ENCODE peak calls at places on chromosomes 5 and 9, in eight cellular contexts. H is Panc1; Z is cardiac muscle cell; Q is trophoblast cell; O is CD8-positive, alpha-beta T cell; B is CD8-positive, alpha-beta memory T cell; S is ascending aorta; C is suprapubic skin. F is an unnamed sample.

GRCh38 chr9:76759726-76760125 is 4.5 kb upstream of the PCA3 start:
- DNase-seq in H (no peak), Z (no peak), Q (no peak), O (no peak), B (no peak), S (no peak), C (no peak), F (no peak)

GRCh38 chr5:177064500-177065277 is 22.0 kb upstream of the FGFR4 start:
- DNase-seq in H (no peak), Z (no peak), Q (no peak), O (no peak), B (no peak), S (no peak), C (no peak), F (no peak)

GRCh38 chr5:91311697-91312501 is 71.2 kb downstream of the ARRDC3 start:
- DNase-seq in H (peak; percentile 97), Z (peak; percentile 98), Q (peak; percentile 42), O (peak; percentile 77), B (peak; percentile 83), S (peak; percentile 93), C (peak; percentile 81), F (no peak)

GRCh38 chr9:113963914-113964739 is 88.0 kb downstream of the ZNF618 start:
- DNase-seq in H (no peak), Z (no peak), Q (no peak), O (no peak), B (no peak), S (peak; percentile 50), C (peak; percentile 26), F (no peak)

GRCh38 chr5:54930736-54931135 is 54.7 kb downstream of the ESM1 start:
- DNase-seq in H (no peak), Z (no peak), Q (no peak), O (no peak), B (no peak), S (no peak), C (no peak), F (no peak)

GRCh38 chr9:97557606-97558095 is 56.2 kb downstream of the TMOD1 start:
- DNase-seq in H (no peak), Z (peak; percentile 77), Q (no peak), O (no peak), B (no peak), S (peak; percentile 96), C (peak; percentile 89), F (no peak)

GRCh38 chr5:138157626-138158025 is 18.4 kb upstream of the NME5 start:
- DNase-seq in H (no peak), Z (peak; percentile 44), Q (no peak), O (no peak), B (no peak), S (no peak), C (no peak), F (no peak)

GRCh38 chr9:123724211-123724831 is 205.6 kb downstream of the DENND1A start:
- DNase-seq in H (no peak), Z (peak; percentile 73), Q (no peak), O (no peak), B (no peak), S (no peak), C (no peak), F (no peak)

GRCh38 chr5:17182494-17182893 is 34.9 kb upstream of the BASP1 start:
- DNase-seq in H (no peak), Z (no peak), Q (peak; percentile 23), O (no peak), B (no peak), S (no peak), C (no peak), F (no peak)

GRCh38 chr9:37669232-37669631 is 18.5 kb downstream of the FRMPD1 start:
- DNase-seq in H (no peak), Z (no peak), Q (no peak), O (no peak), B (no peak), S (no peak), C (no peak), F (no peak)

GRCh38 chr9:123471843-123472570 is 116.0 kb downstream of the CRB2 start:
- DNase-seq in H (no peak), Z (no peak), Q (no peak), O (no peak), B (no peak), S (no peak), C (no peak), F (no peak)

GRCh38 chr5:62791059-62791458 is 212.4 kb downstream of the LRRC70 start:
- DNase-seq in H (no peak), Z (peak; percentile 59), Q (peak; percentile 17), O (no peak), B (no peak), S (no peak), C (no peak), F (no peak)

GRCh38 chr9:88998506-88998905 is 7.2 kb downstream of the S1PR3 start:
- DNase-seq in H (no peak), Z (no peak), Q (no peak), O (no peak), B (no peak), S (no peak), C (no peak), F (no peak)

GRCh38 chr9:133460405-133461175 is 812 bp downstream of the CACFD1 start:
- DNase-seq in H (no peak), Z (peak; percentile 43), Q (peak; percentile 67), O (no peak), B (peak; percentile 80), S (peak; percentile 81), C (peak; percentile 87), F (peak; percentile 75)

GRCh38 chr9:5783982-5784381 is 48.9 kb downstream of the ERMP1 start:
- DNase-seq in H (no peak), Z (no peak), Q (peak; percentile 16), O (no peak), B (no peak), S (no peak), C (no peak), F (no peak)

GRCh38 chr5:149161026-149161687 is 19.9 kb downstream of the ABLIM3 start:
- DNase-seq in H (no peak), Z (no peak), Q (no peak), O (no peak), B (no peak), S (no peak), C (no peak), F (no peak)

GRCh38 chr5:88398316-88398715 is 129.7 kb upstream of the TMEM161B start:
- DNase-seq in H (no peak), Z (no peak), Q (no peak), O (no peak), B (no peak), S (no peak), C (no peak), F (no peak)

GRCh38 chr9:83013867-83014605 is 48.9 kb downstream of the RASEF start:
- DNase-seq in H (no peak), Z (peak; percentile 20), Q (no peak), O (no peak), B (no peak), S (no peak), C (no peak), F (no peak)

GRCh38 chr9:68897557-68898145 is 116.3 kb downstream of the PRKACG start:
- DNase-seq in H (no peak), Z (no peak), Q (no peak), O (no peak), B (no peak), S (no peak), C (no peak), F (no peak)
- H3K27ac ChIP-seq in H (no peak overlapping the region), Z (no peak overlapping the region), Q (no peak overlapping the region), O (no peak overlapping the region), B (no peak overlapping the region), S (no peak overlapping the region), C (no peak overlapping the region), F (no peak overlapping the region)

GRCh38 chr5:43336159-43336558 is 22.9 kb upstream of the HMGCS1 start:
- DNase-seq in H (no peak), Z (no peak), Q (peak; percentile 36), O (no peak), B (no peak), S (no peak), C (no peak), F (no peak)
- H3K9me3 ChIP-seq in H (peaks cover 11% of the 10 kb centered on the region), Z (no peaks in the 10 kb centered on the region), Q (peaks cover 9% of the 10 kb centered on the region), O (no peaks in the 10 kb centered on the region), B (peaks cover 4% of the 10 kb centered on the region), S (no peaks in the 10 kb centered on the region), C (peaks cover 12% of the 10 kb centered on the region), F (peaks cover 29% of the 10 kb centered on the region)

DNA sequence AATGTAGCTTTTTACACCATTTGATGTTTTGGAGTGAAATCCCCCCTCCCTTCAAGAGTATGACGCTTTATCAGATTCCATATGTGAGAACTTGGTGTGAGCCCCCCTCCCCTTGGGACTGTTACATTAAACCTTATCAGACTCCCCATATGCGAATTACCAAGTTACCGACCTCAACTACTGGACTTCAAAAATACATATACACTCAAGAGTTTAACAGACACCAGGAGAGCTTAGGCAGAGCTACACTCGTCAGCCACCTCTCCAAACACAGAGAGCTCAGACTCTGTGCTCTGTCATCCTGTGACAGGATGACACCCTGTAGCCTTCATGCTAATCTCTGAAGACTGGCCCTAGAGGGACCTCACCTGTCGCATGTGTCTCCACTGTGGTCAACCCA is 50.2 kb downstream of the FAM114A2 start:
- DNase-seq in H (no peak), Z (no peak), Q (no peak), O (no peak), B (no peak), S (no peak), C (no peak), F (no peak)
- H3K27me3 ChIP-seq in H (no peaks in the 10 kb centered on the region), Z (no peaks in the 10 kb centered on the region), Q (no peaks in the 10 kb centered on the region), O (no peaks in the 10 kb centered on the region), B (no peaks in the 10 kb centered on the region), S (no peaks in the 10 kb centered on the region), C (no peaks in the 10 kb centered on the region), F (no peaks in the 10 kb centered on the region)

GRCh38 chr9:127873223-127873691 is 4.2 kb downstream of the AK1 start:
- DNase-seq in H (no peak), Z (no peak), Q (no peak), O (no peak), B (no peak), S (no peak), C (peak; percentile 63), F (no peak)

GRCh38 chr9:127870887-127871286 is 6.6 kb downstream of the AK1 start:
- DNase-seq in H (no peak), Z (no peak), Q (no peak), O (no peak), B (no peak), S (no peak), C (no peak), F (no peak)

GRCh38 chr9:127871531-127871930 is 5.9 kb downstream of the AK1 start:
- DNase-seq in H (no peak), Z (no peak), Q (no peak), O (no peak), B (no peak), S (no peak), C (peak; percentile 58), F (no peak)

GRCh38 chr9:127873886-127874285 is 3.6 kb downstream of the AK1 start:
- DNase-seq in H (no peak), Z (peak; percentile 45), Q (no peak), O (no peak), B (no peak), S (peak; percentile 93), C (peak; percentile 83), F (peak; percentile 41)

DNA sequence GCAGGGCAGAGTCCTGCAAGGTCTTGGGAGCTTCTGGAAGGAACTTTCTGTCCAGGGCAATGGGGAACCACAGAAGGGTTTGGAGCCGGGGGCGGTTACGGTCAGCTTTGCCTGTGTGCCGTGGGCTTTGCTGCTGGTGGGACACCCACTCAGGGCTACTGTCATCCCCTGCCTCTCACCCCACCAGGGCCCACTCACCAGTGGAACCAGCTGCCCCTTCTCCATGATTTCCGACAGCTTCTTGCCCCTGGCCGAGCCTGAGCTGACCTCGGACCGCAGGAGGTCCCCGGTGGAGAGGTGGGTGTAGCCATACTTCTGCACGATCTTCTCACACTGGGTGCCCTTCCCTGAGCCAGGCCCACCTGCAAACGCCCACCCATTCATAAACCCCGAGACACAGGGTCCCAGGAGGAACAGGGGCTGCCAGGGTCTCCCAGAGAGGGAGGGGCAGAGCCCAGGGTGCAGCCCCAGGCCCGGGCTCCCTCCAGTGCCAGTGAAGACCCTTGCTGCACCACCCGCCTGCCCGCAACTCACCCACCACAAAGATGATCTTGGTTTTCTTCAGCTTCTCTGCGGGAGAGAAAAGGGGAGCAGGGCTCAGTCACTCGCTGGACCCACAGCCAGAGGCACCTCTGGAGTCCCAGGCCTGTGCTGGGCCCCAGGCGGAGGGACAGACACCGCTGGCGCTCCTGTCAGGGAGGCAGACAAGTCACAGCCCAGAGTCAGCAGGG is 4.8 kb downstream of the AK1 start:
- DNase-seq in H (no peak), Z (no peak), Q (no peak), O (no peak), B (no peak), S (no peak), C (peak; percentile 57), F (no peak)
- H3K27ac ChIP-seq in H (no peak overlapping the region), Z (peak overlapping the region; percentile 14), Q (no peak overlapping the region), O (no peak overlapping the region), B (no peak overlapping the region), S (peak overlapping the region; percentile 80), C (no peak overlapping the region), F (no peak overlapping the region)

F was measured in breast epithelium.